ENCODE peak calls at places on chromosomes 3 and 15, in eight cellular contexts. Z is adipocyte, W is tibial nerve, V is spleen, M is heart left ventricle, S is GM23248, L is breast epithelium, J is stomach. U is an unnamed sample.

GRCh38 chr3:113218679-113219040 is 7.3 kb downstream of the BOC start:
- DNase-seq in S (no peak), Z (no peak), M (no peak), V (no peak), J (no peak), W (no peak), L (no peak), U (no peak)

GRCh38 chr3:109118584-109118983 is 650 bp upstream of the MORC1 start:
- DNase-seq in W (no peak), V (no peak), Z (no peak), M (no peak), L (no peak), J (no peak), S (no peak), U (no peak)

GRCh38 chr3:17846466-17846865 is 104.0 kb upstream of the TBC1D5 start:
- DNase-seq in W (no peak), M (no peak), Z (peak; percentile 52), L (no peak), J (no peak), S (peak; percentile 61), V (no peak), U (no peak)

GRCh38 chr3:169390741-169391300 is 272.7 kb downstream of the MECOM start:
- DNase-seq in V (no peak), J (no peak), M (no peak), Z (peak; percentile 22), S (no peak), W (no peak), L (no peak), U (no peak)

GRCh38 chr3:61996351-61996750 is 377.0 kb downstream of the FEZF2 start:
- DNase-seq in L (no peak), S (peak; percentile 12), Z (peak; percentile 40), W (no peak), M (no peak), V (no peak), J (no peak), U (no peak)

GRCh38 chr3:12350151-12350813 is 61.4 kb downstream of the PPARG start:
- DNase-seq in V (no peak), S (no peak), M (peak; percentile 36), J (peak; percentile 57), W (peak; percentile 67), Z (no peak), L (no peak), U (no peak)

GRCh38 chr3:128091586-128091985 is 32.0 kb downstream of the RUVBL1 start:
- DNase-seq in L (no peak), J (no peak), V (no peak), W (no peak), M (no peak), S (peak; percentile 59), Z (peak; percentile 35), U (no peak)

GRCh38 chr3:134242649-134243637 is 7.7 kb downstream of the RYK start:
- DNase-seq in L (no peak), Z (peak; percentile 95), S (peak; percentile 95), V (no peak), W (peak; percentile 18), M (no peak), J (no peak), U (peak; percentile 55)

GRCh38 chr15:42033214-42033873 is 12.5 kb upstream of the PLA2G4E start:
- DNase-seq in M (no peak), V (no peak), J (no peak), Z (no peak), W (no peak), S (no peak), L (no peak), U (no peak)

GRCh38 chr15:80576519-80577090 is 118.5 kb upstream of the ABHD17C start:
- DNase-seq in J (no peak), V (peak; percentile 36), S (no peak), M (no peak), L (no peak), Z (no peak), W (no peak), U (no peak)

GRCh38 chr3:13484861-13485590 is 4.9 kb downstream of the HDAC11 start:
- DNase-seq in W (no peak), S (no peak), V (peak; percentile 78), M (peak; percentile 86), Z (peak; percentile 54), L (peak; percentile 76), J (peak; percentile 96), U (no peak)

GRCh38 chr3:184380210-184380626 is 364 bp downstream of the CHRD start:
- DNase-seq in Z (peak; percentile 84), J (peak; percentile 68), M (peak; percentile 78), S (peak; percentile 75), W (peak; percentile 41), V (peak; percentile 79), L (no peak), U (no peak)

GRCh38 chr3:45976191-45977091 is 19.2 kb downstream of the FYCO1 start:
- DNase-seq in L (no peak), J (no peak), V (no peak), S (no peak), M (no peak), Z (no peak), W (no peak), U (no peak)

GRCh38 chr15:57133127-57133968 is 214.9 kb downstream of the TCF12 start:
- DNase-seq in M (no peak), V (no peak), S (no peak), L (no peak), W (no peak), J (no peak), Z (no peak), U (no peak)

GRCh38 chr15:63042879-63043340 is 363 bp downstream of the TPM1 start:
- DNase-seq in M (no peak), L (no peak), V (peak; percentile 76), J (no peak), W (no peak), Z (peak; percentile 65), S (peak; percentile 71), U (no peak)

GRCh38 chr3:159804726-159805410 is 183.8 kb upstream of the IL12A start:
- DNase-seq in M (peak; percentile 79), Z (peak; percentile 94), S (peak; percentile 94), L (no peak), V (no peak), J (peak; percentile 58), W (peak; percentile 60), U (peak; percentile 73)

GRCh38 chr3:72912532-72912931 is 24.7 kb downstream of the GXYLT2 start:
- DNase-seq in W (no peak), S (peak; percentile 54), V (no peak), L (no peak), M (no peak), Z (no peak), J (no peak), U (no peak)

GRCh38 chr15:51161491-51162260 is 67.0 kb upstream of the TNFAIP8L3 start:
- DNase-seq in L (no peak), S (peak; percentile 18), V (no peak), Z (no peak), J (no peak), W (no peak), M (no peak), U (no peak)

GRCh38 chr3:141471160-141471559 is 15.7 kb upstream of the RASA2 start:
- DNase-seq in S (peak; percentile 73), M (no peak), W (no peak), V (no peak), J (no peak), L (no peak), Z (no peak), U (no peak)

GRCh38 chr15:33021806-33022389 is 172.6 kb downstream of the FMN1 start:
- DNase-seq in V (no peak), W (peak; percentile 33), L (no peak), Z (peak; percentile 87), S (peak; percentile 79), J (no peak), M (no peak), U (no peak)

GRCh38 chr3:14787630-14788029 is 31.1 kb upstream of the FGD5 start:
- DNase-seq in M (no peak), J (no peak), S (no peak), W (no peak), Z (no peak), L (no peak), V (peak; percentile 47), U (no peak)

GRCh38 chr3:133478624-133479023 is 78.8 kb downstream of the BFSP2 start:
- DNase-seq in M (no peak), L (no peak), W (no peak), Z (no peak), J (no peak), V (no peak), S (no peak), U (no peak)

GRCh38 chr15:90710436-90710835 is 6.7 kb upstream of the BLM start:
- DNase-seq in S (peak; percentile 9), V (no peak), L (no peak), J (no peak), W (no peak), Z (no peak), M (no peak), U (no peak)

DNA sequence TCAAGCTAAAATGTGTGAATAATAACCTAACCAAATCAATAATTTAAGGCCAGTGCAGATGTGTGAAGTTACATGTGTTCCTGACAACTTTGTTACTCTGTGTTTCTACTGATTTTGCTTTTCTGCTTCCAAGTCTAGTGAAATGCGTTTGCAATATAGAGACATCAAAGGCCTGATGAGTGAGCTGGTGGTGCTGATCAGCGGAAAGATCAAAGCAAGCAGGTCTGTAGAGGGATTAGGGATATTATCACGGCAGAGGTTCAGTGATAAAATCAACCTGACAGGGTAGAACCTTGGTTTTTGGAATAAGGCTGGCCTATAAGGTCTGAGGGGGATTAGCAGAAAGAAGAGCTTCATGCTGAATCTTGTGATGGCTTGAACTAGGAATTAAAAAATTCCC is 111.6 kb downstream of the EDEM1 start:
- DNase-seq in W (no peak), J (no peak), Z (no peak), L (no peak), S (no peak), M (no peak), V (no peak), U (no peak)
- H3K4me1 ChIP-seq in W (no peaks in the 10 kb centered on the region), J (no peaks in the 10 kb centered on the region), Z (peaks cover 6% of the 10 kb centered on the region), L (no peaks in the 10 kb centered on the region), S (peaks cover 23% of the 10 kb centered on the region), M (peaks cover 3% of the 10 kb centered on the region), V (no peaks in the 10 kb centered on the region), U (no peaks in the 10 kb centered on the region)

GRCh38 chr3:99119312-99119810 is 217.9 kb upstream of the DCBLD2 start:
- DNase-seq in W (no peak), M (no peak), J (no peak), L (no peak), V (no peak), Z (no peak), S (peak; percentile 15), U (no peak)
- H3K4me1 ChIP-seq in W (no peaks in the 10 kb centered on the region), M (no peaks in the 10 kb centered on the region), J (no peaks in the 10 kb centered on the region), L (no peaks in the 10 kb centered on the region), V (no peaks in the 10 kb centered on the region), Z (no peaks in the 10 kb centered on the region), S (peaks cover 30% of the 10 kb centered on the region), U (no peaks in the 10 kb centered on the region)

GRCh38 chr3:5194801-5195509 is 7.4 kb downstream of the EDEM1 start:
- DNase-seq in L (no peak), M (no peak), J (no peak), V (no peak), S (peak; percentile 93), Z (peak; percentile 89), W (peak; percentile 34), U (peak; percentile 63)
- H3K4me1 ChIP-seq in L (peaks cover 4% of the 10 kb centered on the region), M (peaks cover 27% of the 10 kb centered on the region), J (peaks cover 28% of the 10 kb centered on the region), V (peaks cover 87% of the 10 kb centered on the region), S (peaks cover 61% of the 10 kb centered on the region), Z (peaks cover 61% of the 10 kb centered on the region), W (peaks cover 6% of the 10 kb centered on the region), U (peaks cover 21% of the 10 kb centered on the region)

DNA sequence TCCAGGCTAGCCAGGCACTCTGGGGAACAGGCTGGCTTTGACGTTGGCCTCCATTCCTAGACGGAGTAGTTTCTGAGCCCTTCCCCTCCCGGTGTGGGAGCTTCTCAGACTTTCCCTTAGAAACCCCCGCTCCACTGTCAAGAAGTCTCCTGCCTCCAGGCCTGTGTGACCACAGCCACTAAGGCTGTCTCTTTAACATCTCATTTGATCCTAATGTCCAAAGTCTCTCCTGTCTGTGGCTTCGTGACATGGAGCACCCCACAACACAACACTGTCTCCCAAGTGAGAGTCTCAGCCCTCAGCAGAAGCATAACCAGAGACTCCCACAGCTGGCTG is 6.0 kb downstream of the CSRNP1 start:
- DNase-seq in Z (no peak), J (no peak), V (no peak), M (no peak), W (no peak), L (no peak), S (no peak), U (no peak)
- H3K4me1 ChIP-seq in Z (peaks cover 66% of the 10 kb centered on the region), J (peaks cover 73% of the 10 kb centered on the region), V (peaks cover 72% of the 10 kb centered on the region), M (peaks cover 77% of the 10 kb centered on the region), W (peaks cover 58% of the 10 kb centered on the region), L (peaks cover 18% of the 10 kb centered on the region), S (peaks cover 62% of the 10 kb centered on the region), U (peaks cover 54% of the 10 kb centered on the region)

U was measured in Panc1.